ENCODE peak calls at places on chromosomes 12 and 14, in nine cellular contexts. H is activated CD8-positive, alpha-beta memory T cell treated with anti-CD3 and anti-CD28 coated beads for 1 hour; O is Caki2; Z is endothelial cell; I is D341Med; Y is NCI-H1092; C is M059J; R is A172; G is SK-N-DZ. N is an unnamed sample.

GRCh38 chr12:120457133-120457532 is 10.9 kb downstream of the GATC start:
- DNase-seq in H (no peak), O (no peak), Z (peak; percentile 14), I (peak; percentile 53), Y (no peak), C (no peak), R (no peak), G (peak; percentile 30), N (no peak)

GRCh38 chr12:50638482-50638880 is 125.4 kb upstream of the ATF1 start:
- DNase-seq in H (no peak), O (no peak), Z (no peak), I (no peak), Y (no peak), C (no peak), R (no peak), G (no peak), N (no peak)

GRCh38 chr14:37591941-37592287 is 3.1 kb downstream of the FOXA1 start:
- DNase-seq in H (no peak), O (no peak), Z (no peak), I (no peak), Y (peak; percentile 47), C (no peak), R (no peak), G (no peak), N (peak; percentile 50)

GRCh38 chr14:54754623-54755386 is 147.8 kb downstream of the GCH1 start:
- DNase-seq in H (no peak), O (no peak), Z (no peak), I (no peak), Y (no peak), C (no peak), R (no peak), G (peak; percentile 17), N (no peak)

GRCh38 chr12:122894173-122895121 is 1.5 kb downstream of the VPS37B start:
- DNase-seq in H (no peak), O (peak; percentile 28), Z (no peak), I (no peak), Y (no peak), C (no peak), R (no peak), G (no peak), N (no peak)

GRCh38 chr12:113065126-113066007 is 8.8 kb downstream of the DTX1 start:
- DNase-seq in H (no peak), O (no peak), Z (peak; percentile 67), I (peak; percentile 56), Y (peak; percentile 65), C (no peak), R (no peak), G (peak; percentile 25), N (peak; percentile 92)

GRCh38 chr12:39103552-39104165 is 198.3 kb upstream of the CPNE8 start:
- DNase-seq in H (no peak), O (peak; percentile 48), Z (peak; percentile 27), I (peak; percentile 67), Y (peak; percentile 44), C (peak; percentile 66), R (peak; percentile 66), G (peak; percentile 83), N (no peak)

GRCh38 chr12:46214668-46215429 is 54.0 kb downstream of the SLC38A1 start:
- DNase-seq in H (peak; percentile 74), O (no peak), Z (no peak), I (no peak), Y (no peak), C (peak; percentile 51), R (no peak), G (no peak), N (no peak)

GRCh38 chr12:98355322-98355721 is 160.1 kb upstream of the TMPO start:
- DNase-seq in H (no peak), O (no peak), Z (no peak), I (no peak), Y (no peak), C (peak; percentile 42), R (peak; percentile 33), G (no peak), N (no peak)

GRCh38 chr12:1580526-1580925 is 13.9 kb downstream of the FBXL14 start:
- DNase-seq in H (no peak), O (no peak), Z (no peak), I (peak; percentile 69), Y (no peak), C (no peak), R (no peak), G (no peak), N (no peak)

GRCh38 chr14:54881235-54881760 is 21.3 kb downstream of the GCH1 start:
- DNase-seq in H (no peak), O (no peak), Z (no peak), I (no peak), Y (no peak), C (peak; percentile 63), R (peak; percentile 10), G (no peak), N (peak; percentile 71)

GRCh38 chr12:22480016-22480415 is 64.3 kb downstream of the C2CD5 start:
- DNase-seq in H (no peak), O (no peak), Z (no peak), I (no peak), Y (no peak), C (no peak), R (no peak), G (no peak), N (no peak)

GRCh38 chr12:123966596-123966995 is 6.0 kb downstream of the CCDC92 start:
- DNase-seq in H (no peak), O (peak; percentile 6), Z (no peak), I (no peak), Y (no peak), C (peak; percentile 56), R (no peak), G (no peak), N (peak; percentile 72)

GRCh38 chr12:105083551-105084105 is 630 bp downstream of the ALDH1L2 start:
- DNase-seq in H (no peak), O (peak; percentile 24), Z (no peak), I (no peak), Y (no peak), C (peak; percentile 49), R (no peak), G (peak; percentile 45), N (peak; percentile 80)

GRCh38 chr14:90419200-90419599 is 22.4 kb downstream of the CALM1 start:
- DNase-seq in H (no peak), O (peak; percentile 86), Z (peak; percentile 27), I (no peak), Y (no peak), C (peak; percentile 94), R (peak; percentile 99), G (no peak), N (peak; percentile 94)

GRCh38 chr12:61348871-61349270 is 911.3 kb upstream of the USP15 start:
- DNase-seq in H (no peak), O (no peak), Z (no peak), I (no peak), Y (no peak), C (no peak), R (no peak), G (no peak), N (no peak)

GRCh38 chr14:77616454-77617229 is at the start of gene SPTLC2:
- DNase-seq in H (peak; percentile 96), O (peak; percentile 100), Z (peak; percentile 95), I (peak; percentile 98), Y (peak; percentile 99), C (peak; percentile 99), R (peak; percentile 97), G (peak; percentile 99), N (peak; percentile 99)

GRCh38 chr12:130121246-130122005 is 40.8 kb upstream of the FZD10 start:
- DNase-seq in H (no peak), O (no peak), Z (no peak), I (no peak), Y (no peak), C (no peak), R (no peak), G (no peak), N (peak; percentile 68)

GRCh38 chr14:75229576-75229922 is 49.1 kb upstream of the FOS start:
- DNase-seq in H (no peak), O (no peak), Z (no peak), I (no peak), Y (no peak), C (no peak), R (no peak), G (no peak), N (no peak)

GRCh38 chr12:78562358-78563205 is 302.0 kb upstream of the SYT1 start:
- DNase-seq in H (no peak), O (peak; percentile 34), Z (no peak), I (peak; percentile 26), Y (no peak), C (peak; percentile 25), R (peak; percentile 17), G (peak; percentile 48), N (no peak)

GRCh38 chr12:89988556-89988955 is 279.9 kb upstream of the ATP2B1 start:
- DNase-seq in H (no peak), O (no peak), Z (no peak), I (peak; percentile 39), Y (no peak), C (no peak), R (no peak), G (no peak), N (no peak)

GRCh38 chr12:28827841-28828240 is 321.2 kb upstream of the FAR2 start:
- DNase-seq in H (no peak), O (no peak), Z (no peak), I (no peak), Y (no peak), C (no peak), R (no peak), G (no peak), N (no peak)

GRCh38 chr12:99911076-99911475 is 73.7 kb downstream of the ANKS1B start:
- DNase-seq in H (no peak), O (peak; percentile 81), Z (no peak), I (no peak), Y (no peak), C (peak; percentile 96), R (peak; percentile 90), G (no peak), N (peak; percentile 85)

GRCh38 chr12:62799766-62800406 is 135.1 kb downstream of the PPM1H start:
- DNase-seq in H (no peak), O (no peak), Z (no peak), I (no peak), Y (no peak), C (no peak), R (no peak), G (no peak), N (no peak)

GRCh38 chr12:76720068-76720467 is 43.8 kb upstream of the ZDHHC17 start:
- DNase-seq in H (no peak), O (peak; percentile 37), Z (no peak), I (no peak), Y (no peak), C (peak; percentile 88), R (peak; percentile 76), G (no peak), N (no peak)

GRCh38 chr12:82730832-82731497 is 44.3 kb downstream of the TMTC2 start:
- DNase-seq in H (no peak), O (no peak), Z (no peak), I (no peak), Y (no peak), C (no peak), R (no peak), G (no peak), N (peak; percentile 69)

GRCh38 chr12:127888948-127889347 is 378.0 kb upstream of the TMEM132C start:
- DNase-seq in H (no peak), O (no peak), Z (no peak), I (no peak), Y (no peak), C (no peak), R (no peak), G (peak; percentile 82), N (peak; percentile 43)

GRCh38 chr14:77098470-77099353 is 654 bp downstream of the CIPC start:
- DNase-seq in H (no peak), O (no peak), Z (peak; percentile 25), I (peak; percentile 50), Y (no peak), C (peak; percentile 18), R (no peak), G (no peak), N (no peak)

GRCh38 chr12:106452309-106452708 is 94.8 kb downstream of the POLR3B start:
- DNase-seq in H (no peak), O (no peak), Z (no peak), I (no peak), Y (no peak), C (no peak), R (no peak), G (no peak), N (no peak)

GRCh38 chr14:91354221-91354916 is 63.3 kb downstream of the CCDC88C start:
- DNase-seq in H (no peak), O (no peak), Z (no peak), I (no peak), Y (no peak), C (peak; percentile 45), R (no peak), G (no peak), N (peak; percentile 69)

GRCh38 chr12:45727301-45727993 is 2.1 kb upstream of the ARID2 start:
- DNase-seq in H (peak; percentile 65), O (peak; percentile 99), Z (peak; percentile 89), I (peak; percentile 91), Y (peak; percentile 100), C (peak; percentile 95), R (peak; percentile 92), G (peak; percentile 99), N (peak; percentile 96)